ENCODE peak calls at places on chromosome 1, in six cellular contexts. One of them, this sample, is unnamed.

GRCh38 chr1:24724345-24725208 is 20.7 kb upstream of the CLIC4 start:
- DNase-seq in heart right ventricle: peak
- DNase-seq in activated B cell treated with CpG ODN at 0.5 μM for 24 hours: no peak
- DNase-seq in iPS-NIHi11: peak
- DNase-seq in lung microvascular endothelial cell: peak
- DNase-seq in HTR-8/SVneo: peak
- DNase-seq in this sample: peak

GRCh38 chr1:230939806-230940489 is 38.7 kb downstream of the TTC13 start:
- DNase-seq in HTR-8/SVneo: no peak
- DNase-seq in heart right ventricle: no peak
- DNase-seq in activated B cell treated with CpG ODN at 0.5 μM for 24 hours: no peak
- DNase-seq in lung microvascular endothelial cell: no peak
- DNase-seq in iPS-NIHi11: no peak
- DNase-seq in this sample: no peak

GRCh38 chr1:56580771-56581170 is 1.4 kb upstream of the PLPP3 start:
- DNase-seq in HTR-8/SVneo: no peak
- DNase-seq in lung microvascular endothelial cell: no peak
- DNase-seq in heart right ventricle: no peak
- DNase-seq in iPS-NIHi11: no peak
- DNase-seq in activated B cell treated with CpG ODN at 0.5 μM for 24 hours: no peak
- DNase-seq in this sample: no peak

GRCh38 chr1:116628448-116628847 is 39.1 kb downstream of the IGSF3 start:
- DNase-seq in iPS-NIHi11: no peak
- DNase-seq in lung microvascular endothelial cell: no peak
- DNase-seq in activated B cell treated with CpG ODN at 0.5 μM for 24 hours: no peak
- DNase-seq in heart right ventricle: no peak
- DNase-seq in HTR-8/SVneo: no peak
- DNase-seq in this sample: no peak

GRCh38 chr1:180503274-180503862 is 991 bp upstream of the ACBD6 start:
- DNase-seq in iPS-NIHi11: no peak
- DNase-seq in activated B cell treated with CpG ODN at 0.5 μM for 24 hours: no peak
- DNase-seq in HTR-8/SVneo: no peak
- DNase-seq in lung microvascular endothelial cell: peak
- DNase-seq in heart right ventricle: no peak
- DNase-seq in this sample: no peak

GRCh38 chr1:234535763-234536515 is 57.0 kb upstream of the TARBP1 start:
- DNase-seq in lung microvascular endothelial cell: peak
- DNase-seq in iPS-NIHi11: no peak
- DNase-seq in HTR-8/SVneo: no peak
- DNase-seq in activated B cell treated with CpG ODN at 0.5 μM for 24 hours: no peak
- DNase-seq in heart right ventricle: peak
- DNase-seq in this sample: no peak

GRCh38 chr1:43764581-43764980 is 57.2 kb downstream of the ST3GAL3 start:
- DNase-seq in activated B cell treated with CpG ODN at 0.5 μM for 24 hours: no peak
- DNase-seq in HTR-8/SVneo: no peak
- DNase-seq in heart right ventricle: no peak
- DNase-seq in iPS-NIHi11: no peak
- DNase-seq in lung microvascular endothelial cell: no peak
- DNase-seq in this sample: no peak

GRCh38 chr1:211517006-211517405 is 25.0 kb upstream of the RD3 start:
- DNase-seq in HTR-8/SVneo: no peak
- DNase-seq in heart right ventricle: no peak
- DNase-seq in lung microvascular endothelial cell: no peak
- DNase-seq in activated B cell treated with CpG ODN at 0.5 μM for 24 hours: no peak
- DNase-seq in iPS-NIHi11: peak
- DNase-seq in this sample: no peak

GRCh38 chr1:165924096-165924495 is 96.7 kb downstream of the UCK2 start:
- DNase-seq in iPS-NIHi11: no peak
- DNase-seq in heart right ventricle: no peak
- DNase-seq in lung microvascular endothelial cell: no peak
- DNase-seq in HTR-8/SVneo: no peak
- DNase-seq in activated B cell treated with CpG ODN at 0.5 μM for 24 hours: no peak
- DNase-seq in this sample: no peak